ENCODE peak calls at places on chromosomes 6 and 20, in ten cellular contexts. H is progenitor cell of endocrine pancreas, U is psoas muscle, F is tibial nerve, G is HFF-Myc, V is GM12865, Z is RWPE2, P is endothelial cell, Y is fibroblast of mammary gland, W is GM23338. M is an unnamed sample.

GRCh38 chr6:19892250-19892649 is 55.1 kb downstream of the ID4 start:
- DNase-seq in W (no peak), V (no peak), H (no peak), F (no peak), G (no peak), Y (no peak), P (no peak), Z (peak), U (no peak), M (peak)

GRCh38 chr20:47857142-47857993 is 72.1 kb upstream of the SULF2 start:
- DNase-seq in Z (no peak), P (no peak), W (no peak), H (no peak), G (no peak), U (no peak), Y (peak), V (peak), F (no peak), M (no peak)

GRCh38 chr20:52490715-52491430 is 299.3 kb upstream of the ZFP64 start:
- DNase-seq in G (peak), P (no peak), Y (peak), W (no peak), U (no peak), V (no peak), Z (peak), F (no peak), H (no peak), M (no peak)

GRCh38 chr20:23078351-23078993 is 7.7 kb downstream of the CD93 start:
- DNase-seq in V (no peak), H (no peak), U (no peak), W (no peak), Y (peak), P (no peak), Z (no peak), F (no peak), G (no peak), M (no peak)

GRCh38 chr20:57619053-57619831 is 984 bp downstream of the ZBP1 start:
- DNase-seq in H (no peak), W (no peak), F (no peak), V (peak), P (no peak), G (no peak), Y (no peak), U (peak), Z (peak), M (peak)

GRCh38 chr6:6546318-6547110 is 42.0 kb upstream of the LY86 start:
- DNase-seq in W (peak), Z (no peak), V (peak), F (peak), Y (peak), G (no peak), U (peak), H (peak), P (peak), M (no peak)

GRCh38 chr6:83119742-83120300 is 52.4 kb downstream of the DOP1A start:
- DNase-seq in Y (no peak), P (no peak), G (no peak), U (no peak), V (no peak), F (no peak), H (no peak), Z (no peak), W (no peak), M (no peak)

GRCh38 chr6:142542704-142543233 is 241.0 kb downstream of the ADGRG6 start:
- DNase-seq in G (no peak), Z (peak), U (peak), P (no peak), H (no peak), F (peak), W (peak), Y (peak), V (no peak), M (peak)

GRCh38 chr6:5556011-5556410 is 294.7 kb downstream of the FARS2 start:
- DNase-seq in Y (no peak), Z (no peak), W (no peak), F (no peak), U (no peak), H (no peak), V (no peak), G (no peak), P (no peak), M (no peak)

GRCh38 chr6:26273673-26274595 is 91.1 kb upstream of the BTN3A2 start:
- DNase-seq in G (no peak), U (no peak), H (no peak), Z (no peak), P (no peak), V (peak), Y (peak), F (no peak), W (no peak), M (no peak)

GRCh38 chr6:51753635-51754034 is 333.8 kb downstream of the PKHD1 start:
- DNase-seq in F (no peak), W (peak), Z (no peak), P (peak), V (peak), H (peak), Y (no peak), U (no peak), G (no peak), M (no peak)

GRCh38 chr6:5084787-5085637 is at the start of gene PPP1R3G:
- DNase-seq in H (no peak), P (peak), Y (peak), U (peak), Z (no peak), G (no peak), W (peak), V (peak), F (peak), M (no peak)

GRCh38 chr6:19731286-19731685 is 105.9 kb upstream of the ID4 start:
- DNase-seq in W (no peak), H (no peak), G (peak), U (no peak), Y (peak), F (no peak), V (no peak), Z (peak), P (no peak), M (no peak)

GRCh38 chr20:31666258-31667042 is 28.7 kb downstream of the COX4I2 start:
- DNase-seq in H (no peak), V (no peak), W (no peak), Y (peak), U (peak), Z (no peak), F (no peak), G (no peak), P (no peak), M (peak)

GRCh38 chr6:157092736-157093135 is 230.6 kb downstream of the TMEM242 start:
- DNase-seq in F (no peak), V (no peak), Y (no peak), G (no peak), W (no peak), U (no peak), H (no peak), Z (no peak), P (no peak), M (no peak)

GRCh38 chr6:143498428-143498827 is 13.1 kb downstream of the FUCA2 start:
- DNase-seq in W (no peak), Y (no peak), U (no peak), G (no peak), P (no peak), F (no peak), V (no peak), H (no peak), Z (no peak), M (no peak)

GRCh38 chr6:167925011-167925410 is 72.5 kb upstream of the KIF25 start:
- DNase-seq in V (no peak), P (no peak), F (no peak), Z (no peak), Y (peak), U (no peak), W (no peak), H (no peak), G (no peak), M (no peak)

GRCh38 chr6:2940851-2941250 is 30.5 kb downstream of the SERPINB6 start:
- DNase-seq in U (no peak), H (no peak), G (no peak), V (no peak), Y (no peak), W (no peak), F (no peak), P (no peak), Z (no peak), M (no peak)

GRCh38 chr6:18047406-18047805 is 60.0 kb upstream of the KIF13A start:
- DNase-seq in Y (peak), Z (no peak), U (no peak), V (no peak), F (no peak), G (no peak), H (no peak), P (no peak), W (no peak), M (no peak)

GRCh38 chr6:44037847-44038542 is 89.3 kb downstream of the MRPL14 start:
- DNase-seq in Z (no peak), H (no peak), W (no peak), P (no peak), Y (no peak), U (no peak), V (no peak), F (no peak), G (no peak), M (peak)

GRCh38 chr20:50679753-50680105 is 11.6 kb downstream of the RIPOR3 start:
- DNase-seq in V (no peak), F (no peak), H (no peak), G (no peak), Z (no peak), Y (no peak), U (no peak), W (no peak), P (no peak), M (no peak)

GRCh38 chr20:1945134-1945618 is 48.7 kb downstream of the PDYN start:
- DNase-seq in U (peak), Z (no peak), F (peak), H (no peak), P (no peak), Y (peak), V (no peak), W (no peak), G (no peak), M (peak)

GRCh38 chr6:41967312-41968287 is 26.0 kb upstream of the CCND3 start:
- DNase-seq in V (no peak), H (no peak), G (no peak), W (peak), U (no peak), F (no peak), P (no peak), Y (peak), Z (no peak), M (no peak)

GRCh38 chr6:42013134-42013516 is 37.2 kb upstream of the TAF8 start:
- DNase-seq in Z (no peak), G (no peak), H (no peak), W (no peak), P (no peak), U (no peak), V (no peak), F (no peak), Y (peak), M (no peak)

GRCh38 chr20:2353231-2353630 is 27.5 kb upstream of the TGM6 start:
- DNase-seq in Z (no peak), Y (no peak), F (no peak), V (no peak), G (no peak), W (peak), P (no peak), H (no peak), U (no peak), M (no peak)

GRCh38 chr6:159125977-159126376 is 43.2 kb upstream of the FNDC1 start:
- DNase-seq in V (no peak), W (no peak), F (no peak), U (peak), Y (no peak), H (no peak), Z (no peak), G (no peak), P (no peak), M (no peak)

GRCh38 chr20:51941503-51941902 is 139.2 kb upstream of the SALL4 start:
- DNase-seq in F (no peak), W (no peak), Y (no peak), G (no peak), P (no peak), H (no peak), V (no peak), U (no peak), Z (no peak), M (no peak)

GRCh38 chr6:139926711-139927110 is 552.3 kb upstream of the CITED2 start:
- DNase-seq in Z (no peak), G (no peak), Y (peak), W (no peak), H (no peak), V (peak), U (no peak), F (no peak), P (no peak), M (no peak)

GRCh38 chr6:114267897-114268296 is 74.9 kb downstream of the HS3ST5 start:
- DNase-seq in G (no peak), V (peak), H (no peak), F (no peak), W (no peak), P (no peak), Z (no peak), Y (no peak), U (no peak), M (no peak)

GRCh38 chr6:6884193-6884627 is 223.6 kb upstream of the RREB1 start:
- DNase-seq in H (no peak), Z (no peak), G (no peak), U (no peak), Y (peak), P (no peak), F (no peak), W (no peak), V (no peak), M (no peak)

GRCh38 chr6:10411915-10412164 is 3.0 kb downstream of the TFAP2A start:
- DNase-seq in H (no peak), V (no peak), G (no peak), Y (peak), U (no peak), Z (no peak), W (no peak), P (no peak), F (no peak), M (no peak)

GRCh38 chr6:32964776-32965175 is 3.6 kb upstream of the BRD2 start:
- DNase-seq in P (no peak), U (no peak), Z (no peak), G (no peak), V (no peak), W (no peak), F (no peak), H (no peak), Y (no peak), M (no peak)

GRCh38 chr20:650954-651353 is 2.0 kb downstream of the SRXN1 start:
- DNase-seq in H (no peak), F (no peak), U (no peak), V (no peak), Z (no peak), G (no peak), Y (peak), W (peak), P (no peak), M (no peak)

GRCh38 chr6:169963581-169964297 is 212.3 kb downstream of the ERMARD start:
- DNase-seq in V (no peak), Z (no peak), G (no peak), H (no peak), Y (no peak), F (no peak), U (no peak), P (no peak), W (no peak), M (peak)

GRCh38 chr6:124741341-124741740 is 220.9 kb upstream of the RNF217 start:
- DNase-seq in H (no peak), P (no peak), F (no peak), Y (peak), U (no peak), V (no peak), G (no peak), Z (no peak), W (no peak), M (no peak)

GRCh38 chr6:71139249-71139648 is 149.4 kb upstream of the OGFRL1 start:
- DNase-seq in H (no peak), G (no peak), P (no peak), V (peak), Z (no peak), F (no peak), Y (peak), U (no peak), W (no peak), M (no peak)

GRCh38 chr6:118672678-118673077 is 21.3 kb upstream of the CEP85L start:
- DNase-seq in F (no peak), P (no peak), U (no peak), H (no peak), Z (no peak), G (no peak), V (no peak), W (no peak), Y (no peak), M (no peak)

GRCh38 chr6:30922447-30922852 is 8.4 kb downstream of the VARS2 start:
- DNase-seq in Y (no peak), Z (peak), H (no peak), U (no peak), W (no peak), P (no peak), F (no peak), G (no peak), V (no peak), M (no peak)

DNA sequence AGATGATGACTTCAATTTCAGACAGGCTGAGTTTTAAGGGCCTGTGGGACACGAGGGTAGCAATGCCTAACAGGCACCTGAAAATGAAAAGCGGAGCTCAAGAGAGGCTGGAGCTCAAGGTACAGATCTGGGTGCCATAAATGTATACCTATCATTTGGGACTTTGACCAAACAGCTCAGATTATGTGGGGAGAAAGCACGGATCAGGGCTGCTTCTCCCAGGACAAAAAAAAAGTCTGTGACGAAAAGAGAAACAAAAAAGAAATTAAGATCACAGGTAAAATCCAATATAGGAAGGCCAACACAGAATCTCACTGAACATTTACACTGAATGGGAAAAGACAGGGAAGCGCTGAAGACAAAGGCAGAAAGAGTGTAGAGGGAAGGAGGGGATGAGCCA is 1.9 kb downstream of the PRELID3B start:
- DNase-seq in W (no peak), V (no peak), Y (no peak), G (no peak), U (no peak), Z (no peak), P (no peak), F (no peak), H (no peak), M (no peak)
- TF ChIP-seq CTCF in W (no peak), V (no peak), Y (no peak), G (no peak), U (no peak), Z (no peak), P (no peak), F (no peak), H (no peak), M (no peak)

GRCh38 chr6:111541720-111542065 is 58.7 kb upstream of the REV3L start:
- DNase-seq in U (no peak), Y (no peak), P (no peak), H (no peak), Z (no peak), W (no peak), G (no peak), F (no peak), V (no peak), M (no peak)

GRCh38 chr6:111543913-111544435 is 61.0 kb upstream of the REV3L start:
- DNase-seq in H (no peak), G (no peak), U (no peak), P (no peak), F (no peak), Y (no peak), V (no peak), W (no peak), Z (no peak), M (no peak)

GRCh38 chr6:111536888-111537287 is 53.9 kb upstream of the REV3L start:
- DNase-seq in G (no peak), W (no peak), H (no peak), P (no peak), F (no peak), Z (no peak), U (no peak), V (peak), Y (no peak), M (no peak)

GRCh38 chr6:111540971-111541719 is 58.1 kb upstream of the REV3L start:
- DNase-seq in V (no peak), P (no peak), Z (no peak), G (no peak), W (no peak), H (no peak), Y (no peak), F (no peak), U (no peak), M (no peak)
- TF ChIP-seq CTCF in V (no peak), P (no peak), Z (no peak), G (no peak), W (no peak), H (no peak), Y (no peak), F (no peak), U (no peak), M (no peak)

DNA sequence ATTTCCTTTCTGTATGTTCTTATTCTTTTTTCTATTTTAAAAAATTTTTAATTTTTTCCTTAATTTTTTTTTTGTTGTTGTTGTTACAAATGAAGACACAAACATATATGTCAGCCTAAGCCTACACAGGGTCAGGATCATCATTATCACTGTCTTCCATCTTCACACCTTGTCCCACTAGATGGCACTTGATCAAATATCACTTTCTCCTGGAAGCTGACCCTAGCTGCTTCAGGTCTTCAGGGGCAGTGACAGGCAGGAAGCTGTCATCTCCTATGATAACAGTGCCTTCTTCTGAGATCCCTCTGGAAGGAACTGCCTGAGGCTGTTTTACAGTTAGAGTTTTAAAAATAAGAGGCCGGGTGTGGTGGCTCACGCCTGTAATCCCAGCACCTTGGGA is 70.2 kb upstream of the EEF1E1 start:
- DNase-seq in H (no peak), U (no peak), V (no peak), Y (no peak), Z (no peak), G (no peak), F (no peak), W (no peak), P (no peak), M (no peak)
- TF ChIP-seq CTCF in H (no peak), U (no peak), V (no peak), Y (no peak), Z (peak), G (no peak), F (no peak), W (peak), P (no peak), M (no peak)

DNA sequence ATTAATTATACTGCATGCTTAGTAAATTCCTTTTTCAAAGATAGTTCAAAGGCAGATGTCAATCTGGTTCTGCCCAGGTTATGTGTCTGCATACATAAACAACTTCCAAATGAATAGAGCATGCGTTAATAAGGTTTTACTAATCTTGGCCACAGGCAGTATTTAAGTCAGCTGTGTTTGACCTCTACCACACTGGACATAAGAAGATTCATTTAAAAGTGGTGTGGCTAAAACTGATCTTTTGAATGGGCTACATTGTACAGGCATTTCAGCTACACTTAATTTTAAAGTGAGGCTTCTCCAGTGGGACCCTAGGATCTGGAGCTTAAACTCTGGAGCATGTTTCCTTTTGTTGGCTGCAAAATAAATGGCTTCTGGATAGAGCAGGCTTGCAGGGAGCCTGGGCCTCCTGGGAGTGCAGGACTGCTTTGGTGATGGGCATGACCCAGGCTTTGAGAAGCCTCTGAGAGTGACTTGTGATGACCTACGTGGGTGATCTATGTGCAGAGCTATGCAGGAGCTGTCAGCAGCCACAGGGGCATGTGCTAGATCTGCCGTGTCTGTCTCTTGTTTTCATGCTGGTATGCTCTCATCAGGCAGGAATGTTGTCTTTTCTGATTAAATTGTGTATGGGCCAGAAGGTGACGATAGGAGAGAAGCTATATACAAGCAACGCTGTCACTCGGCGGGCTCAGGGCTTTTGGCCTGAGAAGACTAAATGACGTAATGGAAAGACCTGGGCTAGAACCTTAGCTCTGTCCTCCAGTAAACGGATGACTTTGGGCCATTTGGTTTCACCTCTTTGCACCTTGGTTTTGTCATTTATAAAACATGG is 331.3 kb downstream of the QKI start:
- DNase-seq in W (no peak), Z (peak), V (no peak), G (peak), F (no peak), Y (peak), U (peak), H (no peak), P (no peak), M (no peak)
- TF ChIP-seq CTCF in W (no peak), Z (no peak), V (no peak), G (no peak), F (no peak), Y (no peak), U (no peak), H (no peak), P (no peak), M (no peak)